ENCODE peak calls at places on chromosome 21, in four cellular contexts. O, C, L and T are unnamed samples.

GRCh38 chr21:42276526-42277154 is 38.6 kb downstream of the TFF3 start:
- DNase-seq in O (no peak), C (no peak), L (no peak), T (no peak)

GRCh38 chr21:27734146-27734545 is 767.3 kb upstream of the ADAMTS5 start:
- DNase-seq in O (no peak), C (no peak), L (peak), T (peak)

GRCh38 chr21:38830667-38831525 is 25.2 kb downstream of the ETS2 start:
- DNase-seq in O (no peak), C (no peak), L (no peak), T (no peak)

GRCh38 chr21:25895565-25896205 is 160.9 kb downstream of the GABPA start:
- DNase-seq in O (no peak), C (no peak), L (no peak), T (no peak)

GRCh38 chr21:42463861-42464515 is 32.0 kb downstream of the RSPH1 start:
- DNase-seq in O (no peak), C (no peak), L (peak), T (peak)

GRCh38 chr21:41316641-41317392 is at the start of gene FAM3B:
- DNase-seq in O (no peak), C (peak), L (no peak), T (no peak)

GRCh38 chr21:46605759-46606426 is 1.0 kb upstream of the S100B start:
- DNase-seq in O (no peak), C (peak), L (no peak), T (no peak)

GRCh38 chr21:44337941-44338895 is 972 bp downstream of the CFAP410 start:
- DNase-seq in O (peak), C (peak), L (peak), T (peak)

GRCh38 chr21:35682874-35683549 is 377.3 kb downstream of the SETD4 start:
- DNase-seq in O (no peak), C (no peak), L (no peak), T (no peak)

GRCh38 chr21:41726970-41727783 is 39.7 kb downstream of the RIPK4 start:
- DNase-seq in O (no peak), C (no peak), L (peak), T (peak)

GRCh38 chr21:44011774-44012473 is at the start of gene TRAPPC10:
- DNase-seq in O (peak), C (peak), L (peak), T (peak)

GRCh38 chr21:42983102-42983501 is 8.7 kb downstream of the PKNOX1 start:
- DNase-seq in O (no peak), C (no peak), L (no peak), T (no peak)

GRCh38 chr21:15804247-15804985 is 74.6 kb downstream of the USP25 start:
- DNase-seq in O (no peak), C (no peak), L (no peak), T (no peak)

GRCh38 chr21:42641311-42642218 is 11.9 kb upstream of the PDE9A start:
- DNase-seq in O (peak), C (no peak), L (no peak), T (no peak)

GRCh38 chr21:42849759-42850412 is 29.5 kb downstream of the WDR4 start:
- DNase-seq in O (no peak), C (no peak), L (no peak), T (no peak)

GRCh38 chr21:32572574-32573420 is 12.5 kb downstream of the TCP10L start:
- DNase-seq in O (no peak), C (no peak), L (no peak), T (no peak)

GRCh38 chr21:43323244-43324005 is 103.5 kb downstream of the SIK1 start:
- DNase-seq in O (peak), C (peak), L (no peak), T (no peak)

GRCh38 chr21:38533887-38534286 is 35.6 kb upstream of the ERG start:
- DNase-seq in O (no peak), C (no peak), L (no peak), T (no peak)

GRCh38 chr21:41610042-41610839 is 102.3 kb upstream of the TMPRSS2 start:
- DNase-seq in O (no peak), C (peak), L (peak), T (peak)

GRCh38 chr21:38669186-38669585 is 136.5 kb upstream of the ETS2 start:
- DNase-seq in O (no peak), C (no peak), L (peak), T (peak)

GRCh38 chr21:41526478-41527087 is 18.6 kb upstream of the TMPRSS2 start:
- DNase-seq in O (no peak), C (no peak), L (no peak), T (no peak)

GRCh38 chr21:43274022-43274945 is 105.5 kb downstream of the CRYAA start:
- DNase-seq in O (peak), C (peak), L (no peak), T (no peak)

GRCh38 chr21:26845066-26845749 is at the start of gene ADAMTS1:
- DNase-seq in O (peak), C (peak), L (peak), T (peak)

GRCh38 chr21:25657140-25657539 is 18.1 kb downstream of the JAM2 start:
- DNase-seq in O (no peak), C (no peak), L (no peak), T (no peak)

GRCh38 chr21:24910591-24910990 is 696.7 kb downstream of the MRPL39 start:
- DNase-seq in O (no peak), C (no peak), L (no peak), T (no peak)

GRCh38 chr21:20617130-20617529 is 381.1 kb upstream of the NCAM2 start:
- DNase-seq in O (no peak), C (no peak), L (no peak), T (no peak)

GRCh38 chr21:45478115-45478801 is 64.0 kb downstream of the SLC19A1 start:
- DNase-seq in O (peak), C (peak), L (peak), T (peak)

GRCh38 chr21:45475797-45476570 is 66.3 kb downstream of the SLC19A1 start:
- DNase-seq in O (no peak), C (no peak), L (no peak), T (no peak)

GRCh38 chr21:45478816-45479669 is 63.2 kb downstream of the SLC19A1 start:
- DNase-seq in O (no peak), C (no peak), L (no peak), T (no peak)

GRCh38 chr21:45476582-45476981 is 65.7 kb downstream of the SLC19A1 start:
- DNase-seq in O (no peak), C (no peak), L (no peak), T (no peak)

GRCh38 chr21:45477176-45478114 is 64.8 kb downstream of the SLC19A1 start:
- DNase-seq in O (no peak), C (no peak), L (no peak), T (no peak)
- H3K4me3 ChIP-seq in O (no peak), C (peak), L (no peak), T (no peak)

GRCh38 chr21:31326478-31327247 is 17.4 kb downstream of the TIAM1 start:
- DNase-seq in O (no peak), C (no peak), L (no peak), T (peak)
- H3K4me3 ChIP-seq in O (no peak), C (no peak), L (no peak), T (no peak)

DNA sequence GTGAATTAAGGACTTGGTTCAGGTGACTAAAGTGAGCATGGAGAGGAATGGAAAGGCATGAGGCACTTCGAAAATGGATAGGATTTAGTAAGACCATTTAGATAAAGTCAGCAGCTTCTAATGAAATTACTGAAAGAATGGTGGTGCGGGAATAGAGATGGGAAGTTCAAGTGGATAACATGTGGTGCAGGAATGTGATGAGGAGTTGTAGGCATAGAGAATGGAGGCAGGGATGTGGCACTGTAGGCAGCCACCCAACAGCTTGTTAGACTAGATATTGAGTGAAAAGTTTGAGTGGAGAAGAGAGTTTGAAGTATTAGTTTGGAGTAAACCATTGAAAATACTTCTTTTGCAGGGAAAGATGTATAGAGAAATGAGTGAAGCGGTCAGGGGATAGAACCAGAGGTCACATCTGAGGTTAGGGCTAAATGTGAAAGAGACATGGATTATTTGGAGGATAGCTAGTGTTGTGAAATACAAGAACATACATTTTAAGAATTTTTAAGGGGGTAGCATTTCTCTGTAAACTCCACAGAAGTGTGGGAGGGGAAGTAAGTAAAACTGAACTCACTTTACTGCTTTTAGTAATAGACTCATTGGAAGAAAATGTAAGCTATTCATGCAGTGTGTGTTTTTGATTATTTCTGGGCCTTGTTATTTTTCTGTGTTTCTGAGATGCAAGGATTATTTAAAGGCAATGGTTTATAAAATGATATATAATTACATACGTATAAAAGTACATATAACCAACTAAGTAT is 46.2 kb downstream of the DYRK1A start:
- DNase-seq in O (no peak), C (no peak), L (no peak), T (peak)
- H3K4me3 ChIP-seq in O (no peak), C (no peak), L (no peak), T (no peak)

DNA sequence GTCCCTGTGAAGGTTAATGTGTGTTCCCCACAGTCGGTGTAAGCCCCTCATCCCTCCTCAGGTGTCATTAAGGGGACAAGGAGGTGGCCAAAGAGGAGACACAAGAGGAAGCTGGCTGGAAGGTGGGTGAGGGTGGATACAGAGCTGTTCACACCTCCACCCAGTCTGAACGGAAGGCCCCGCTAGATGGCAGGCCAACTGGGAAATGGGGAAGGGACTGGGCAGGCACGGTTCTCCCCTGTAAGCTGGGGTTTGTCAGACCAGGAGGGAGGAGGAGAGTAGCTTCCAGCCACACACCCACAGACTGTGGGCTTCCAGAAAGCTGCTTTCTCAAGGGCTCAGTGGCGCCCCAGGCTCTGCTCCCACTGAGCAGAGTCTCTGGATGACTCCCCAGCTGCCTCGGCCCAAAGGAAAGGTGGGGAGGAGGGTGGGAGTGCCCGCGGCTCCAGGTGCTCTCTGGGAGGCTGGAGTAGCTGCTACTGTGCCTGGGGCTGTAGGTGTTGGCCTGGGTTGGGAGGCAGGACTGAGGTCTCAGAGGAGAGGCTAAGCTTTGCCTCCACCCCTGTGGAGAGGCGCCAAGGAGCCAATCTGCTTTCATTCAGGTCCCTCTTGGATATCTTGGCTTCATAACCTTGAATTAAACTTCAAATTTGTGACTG is 41.2 kb downstream of the PCP4 start:
- DNase-seq in O (no peak), C (no peak), L (no peak), T (no peak)
- H3K4me3 ChIP-seq in O (no peak), C (no peak), L (no peak), T (no peak)

DNA sequence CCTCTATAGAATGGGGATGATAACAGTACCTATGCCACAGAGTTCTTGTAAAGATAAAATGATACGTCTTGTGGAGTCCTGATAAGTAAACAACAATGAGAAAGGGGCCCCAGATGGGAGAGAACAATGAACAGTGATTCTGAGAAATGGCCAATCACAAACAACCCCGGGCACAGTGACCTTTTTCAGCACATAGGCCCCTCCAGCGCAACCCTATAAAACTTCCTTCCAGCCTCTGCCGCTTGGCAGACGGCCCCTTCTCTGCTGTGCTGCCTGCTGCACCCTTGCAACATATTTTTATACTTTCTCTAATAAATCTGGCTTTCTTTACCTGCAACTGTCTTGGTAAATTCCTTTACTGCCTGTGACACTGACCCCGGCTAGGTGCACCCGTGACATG is 8.9 kb downstream of the RCAN1 start:
- DNase-seq in O (no peak), C (no peak), L (no peak), T (no peak)
- H3K4me3 ChIP-seq in O (no peak), C (no peak), L (no peak), T (no peak)

GRCh38 chr21:16829532-16829931 is 683.3 kb upstream of the CXADR start:
- DNase-seq in O (no peak), C (no peak), L (no peak), T (no peak)
- H3K4me3 ChIP-seq in O (no peak), C (no peak), L (no peak), T (no peak)

DNA sequence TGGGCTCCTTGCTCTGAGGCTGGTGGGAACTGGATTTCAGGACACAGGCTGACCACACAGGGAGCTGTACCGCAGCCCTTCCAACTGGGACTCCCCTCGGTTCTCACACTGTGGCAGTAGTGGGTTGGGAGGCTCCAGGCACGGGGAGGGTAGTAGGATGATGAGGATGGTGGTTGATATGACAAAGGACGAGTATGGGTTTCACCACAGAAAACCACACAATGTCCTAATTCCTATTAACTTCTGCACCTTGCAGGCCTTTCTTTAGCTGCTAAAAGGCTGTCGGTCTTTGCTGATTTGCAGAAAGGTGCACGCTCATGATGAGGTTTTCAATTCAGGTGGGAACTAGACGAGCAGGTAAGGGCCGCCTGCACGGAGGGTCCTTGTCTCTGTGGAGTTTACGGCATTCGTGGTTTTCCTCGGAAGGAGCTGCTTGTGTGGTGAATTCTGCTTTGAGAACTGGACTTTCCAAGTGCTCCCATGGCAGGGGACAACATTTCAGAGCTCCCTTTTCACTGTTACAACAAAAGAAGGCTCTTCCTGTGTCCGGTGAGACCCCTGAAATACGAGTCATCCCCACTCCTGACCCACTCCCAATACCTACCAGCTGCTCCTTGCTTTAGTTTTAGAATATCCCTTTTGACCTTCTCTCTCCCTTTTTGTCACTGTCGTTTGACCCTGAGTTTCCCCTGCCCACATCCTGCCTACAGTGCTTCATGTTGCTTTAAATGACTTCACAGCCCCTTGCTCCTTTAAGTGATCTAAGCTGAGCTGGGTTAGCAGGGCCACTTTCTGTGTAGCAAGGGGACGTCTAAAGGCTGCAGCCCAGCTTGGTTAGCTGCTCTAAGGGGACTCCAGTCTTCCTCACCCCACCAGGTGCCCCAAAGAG is 125.1 kb downstream of the MRPS6 start:
- DNase-seq in O (no peak), C (no peak), L (no peak), T (no peak)
- H3K4me3 ChIP-seq in O (no peak), C (no peak), L (no peak), T (no peak)